ENCODE peak calls at places on chromosomes 16 and 17, in nine cellular contexts. P, L, G, S, M, I, Z, R and A are unnamed samples.

GRCh38 chr17:27595208-27595607 is 35.8 kb upstream of the LGALS9 start:
- DNase-seq in M (no peak), Z (no peak), R (no peak), L (no peak), S (no peak), I (no peak), P (no peak), G (no peak), A (no peak)

GRCh38 chr17:79088266-79088996 is 13.8 kb downstream of the ENGASE start:
- DNase-seq in G (no peak), S (no peak), M (no peak), Z (no peak), P (no peak), L (no peak), R (no peak), I (no peak), A (no peak)

GRCh38 chr17:30921544-30922196 is at the start of gene ADAP2:
- DNase-seq in P (no peak), R (peak), L (no peak), I (peak), Z (peak), S (no peak), M (peak), G (no peak), A (no peak)

GRCh38 chr17:65941500-65941899 is 250.4 kb downstream of the CEP112 start:
- DNase-seq in G (no peak), R (no peak), S (no peak), M (no peak), L (no peak), Z (no peak), I (no peak), P (no peak), A (no peak)

GRCh38 chr17:67448449-67448848 is 71.4 kb downstream of the PITPNC1 start:
- DNase-seq in S (no peak), G (no peak), M (no peak), R (no peak), L (no peak), I (no peak), Z (no peak), P (no peak), A (no peak)

GRCh38 chr17:29140051-29140582 is 40.1 kb downstream of the MYO18A start:
- DNase-seq in S (no peak), P (no peak), R (peak), L (no peak), I (peak), M (peak), Z (peak), G (peak), A (no peak)

GRCh38 chr17:55265434-55266021 is 768 bp downstream of the HLF start:
- DNase-seq in I (no peak), M (no peak), P (no peak), G (no peak), R (no peak), L (no peak), S (no peak), Z (no peak), A (no peak)

GRCh38 chr17:75241143-75241430 is 20.3 kb downstream of the GGA3 start:
- DNase-seq in R (no peak), P (no peak), Z (no peak), S (no peak), L (no peak), G (no peak), M (no peak), I (no peak), A (no peak)

GRCh38 chr17:82458885-82459424 is 414 bp downstream of the NARF start:
- DNase-seq in L (no peak), P (no peak), S (no peak), G (no peak), I (peak), R (peak), M (no peak), Z (peak), A (no peak)

GRCh38 chr17:63450551-63450950 is 4.4 kb upstream of the CYB561 start:
- DNase-seq in P (no peak), S (no peak), L (no peak), G (no peak), I (no peak), R (no peak), Z (no peak), M (no peak), A (no peak)

GRCh38 chr17:83203073-83203471 is 123.7 kb downstream of the METRNL start:
- DNase-seq in G (peak), P (peak), S (no peak), M (peak), Z (peak), L (peak), I (peak), R (no peak), A (peak)

GRCh38 chr17:72534776-72535175 is 414.0 kb downstream of the SOX9 start:
- DNase-seq in Z (no peak), S (no peak), R (no peak), M (no peak), G (no peak), P (no peak), L (no peak), I (no peak), A (no peak)

GRCh38 chr17:9439851-9440250 is 135.8 kb downstream of the STX8 start:
- DNase-seq in I (no peak), G (no peak), L (no peak), P (no peak), R (no peak), S (no peak), Z (no peak), M (no peak), A (no peak)

GRCh38 chr16:30399435-30400186 is 4.4 kb downstream of the ZNF48 start:
- DNase-seq in M (no peak), I (no peak), R (no peak), P (no peak), L (no peak), G (no peak), S (no peak), Z (no peak), A (no peak)

GRCh38 chr16:49521706-49522325 is 148.2 kb downstream of the C16orf78 start:
- DNase-seq in I (no peak), R (no peak), M (no peak), G (no peak), S (no peak), L (no peak), Z (no peak), P (no peak), A (no peak)

GRCh38 chr17:15930426-15930825 is 14.5 kb upstream of the ADORA2B start:
- DNase-seq in R (no peak), L (no peak), Z (no peak), G (no peak), I (no peak), S (no peak), P (no peak), M (no peak), A (no peak)

GRCh38 chr16:760498-761343 is at the start of gene MSLN:
- DNase-seq in M (no peak), R (no peak), Z (no peak), G (no peak), P (peak), I (no peak), S (no peak), L (no peak), A (no peak)

GRCh38 chr17:39867084-39867890 is 715 bp upstream of the ZPBP2 start:
- DNase-seq in S (no peak), M (no peak), G (no peak), I (no peak), R (no peak), P (no peak), Z (no peak), L (no peak), A (no peak)

GRCh38 chr16:23469814-23470213 is 16.8 kb upstream of the COG7 start:
- DNase-seq in S (no peak), I (no peak), L (no peak), Z (no peak), M (no peak), P (no peak), G (peak), R (no peak), A (no peak)

GRCh38 chr16:53769787-53770186 is 65.8 kb downstream of the FTO start:
- DNase-seq in S (no peak), M (no peak), Z (no peak), I (no peak), R (peak), G (no peak), L (no peak), P (no peak), A (no peak)

GRCh38 chr16:53664724-53665345 is 38.8 kb downstream of the RPGRIP1L start:
- DNase-seq in P (no peak), R (peak), Z (no peak), I (no peak), M (no peak), G (peak), L (peak), S (no peak), A (peak)

GRCh38 chr17:48483471-48484131 is 47.2 kb downstream of the HOXB1 start:
- DNase-seq in P (no peak), G (peak), L (peak), R (no peak), Z (peak), M (peak), S (peak), I (no peak), A (peak)

GRCh38 chr16:65757064-65757463 is 609.4 kb upstream of the CDH5 start:
- DNase-seq in L (no peak), G (no peak), R (no peak), S (no peak), Z (no peak), I (no peak), M (no peak), P (no peak), A (no peak)

GRCh38 chr16:68289621-68290329 is 21.0 kb downstream of the SLC7A6OS start:
- DNase-seq in M (no peak), S (no peak), I (no peak), L (peak), G (no peak), P (no peak), Z (peak), R (no peak), A (no peak)

GRCh38 chr17:74831442-74832146 is 28.1 kb downstream of the GRIN2C start:
- DNase-seq in L (no peak), S (no peak), Z (no peak), M (no peak), R (no peak), I (no peak), P (no peak), G (no peak), A (no peak)

GRCh38 chr17:74325743-74326379 is at the start of gene KIF19:
- DNase-seq in G (no peak), S (no peak), M (peak), L (no peak), I (peak), P (no peak), Z (no peak), R (peak), A (no peak)

DNA sequence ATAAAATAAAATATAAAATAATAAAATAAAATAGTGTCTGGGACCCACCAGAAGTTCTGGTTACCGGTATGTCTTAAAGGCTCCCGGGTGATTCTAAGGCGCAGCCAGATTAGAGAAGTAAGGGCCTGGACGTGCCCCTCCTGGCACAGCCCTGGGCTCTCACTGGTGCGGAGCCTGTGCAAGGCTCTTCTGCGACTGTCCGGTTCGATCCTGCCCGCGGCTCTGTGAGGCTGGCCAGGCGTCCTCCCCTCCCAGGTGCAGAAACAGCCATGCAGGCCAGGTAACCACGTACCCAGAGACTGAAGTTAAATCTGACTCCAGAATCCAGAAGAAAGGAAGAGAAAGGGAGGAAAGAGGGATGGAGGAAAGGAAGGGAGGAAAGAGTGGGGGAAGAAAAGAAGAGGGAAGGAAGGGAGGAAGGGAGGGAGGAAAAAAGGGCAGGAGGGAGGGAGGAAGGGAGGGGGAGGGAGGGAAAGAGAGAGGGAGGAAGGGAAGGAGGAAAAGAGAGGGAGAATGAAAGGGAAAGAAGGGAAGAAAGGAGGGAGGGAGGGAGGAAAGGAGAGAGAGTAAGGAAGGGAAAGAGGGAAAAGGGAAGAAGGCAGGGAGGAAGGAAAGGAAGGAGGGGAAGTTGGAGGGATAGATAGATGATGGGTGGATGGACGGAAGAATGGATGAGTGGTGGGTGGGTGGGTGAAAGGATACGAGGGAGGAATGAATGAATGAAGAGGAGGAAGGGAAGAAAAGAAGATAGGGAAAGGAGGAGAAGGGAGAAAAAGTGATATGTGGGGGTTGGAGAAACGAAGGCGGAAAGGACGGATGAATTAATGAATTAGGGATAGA is 42.3 kb downstream of the C16orf82 start:
- DNase-seq in R (no peak), Z (no peak), P (no peak), G (no peak), M (no peak), S (no peak), I (no peak), L (no peak), A (no peak)
- H3K4me3 ChIP-seq in R (peak), Z (no peak), P (peak), G (peak), M (no peak), S (no peak), I (peak), L (peak), A (peak)

DNA sequence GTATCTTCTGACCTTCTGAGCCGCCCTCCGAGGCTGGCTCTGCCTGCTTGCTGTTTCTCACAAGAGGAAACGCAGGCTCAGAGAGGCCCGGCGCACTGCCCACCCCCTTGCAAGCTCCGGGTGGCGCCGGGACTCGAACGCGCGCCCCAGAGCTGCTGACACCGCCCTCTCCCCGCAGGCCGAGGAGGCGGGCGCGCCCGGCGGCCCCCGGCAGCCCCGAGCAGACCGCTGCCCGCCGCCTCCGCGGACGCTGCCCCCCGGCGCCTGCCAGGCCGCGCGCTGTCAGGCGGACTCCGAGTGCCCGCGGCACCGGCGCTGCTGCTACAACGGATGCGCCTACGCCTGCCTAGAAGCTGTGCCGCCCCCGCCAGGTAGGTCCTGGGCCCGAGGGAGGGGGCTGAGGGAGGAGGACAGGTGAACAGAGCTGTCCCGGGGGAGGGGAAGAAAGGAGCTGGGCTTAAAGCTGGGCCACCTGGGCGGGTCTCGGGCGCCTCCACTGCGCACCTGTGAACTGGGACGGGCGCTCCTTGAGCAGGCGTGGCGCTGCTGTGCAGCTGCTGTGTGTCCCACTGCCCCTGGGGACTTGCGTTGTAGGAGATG is 18.2 kb downstream of the WFDC1 start:
- DNase-seq in L (no peak), Z (no peak), S (no peak), I (peak), G (no peak), M (no peak), P (no peak), R (peak), A (no peak)
- H3K4me3 ChIP-seq in L (no peak), Z (no peak), S (no peak), I (peak), G (no peak), M (no peak), P (no peak), R (no peak), A (no peak)

GRCh38 chr16:20074089-20074956 is 633 bp upstream of the GPR139 start:
- DNase-seq in L (no peak), Z (no peak), S (no peak), P (no peak), M (no peak), G (no peak), R (no peak), I (no peak), A (no peak)
- H3K4me3 ChIP-seq in L (no peak), Z (no peak), S (no peak), P (no peak), M (no peak), G (no peak), R (peak), I (no peak), A (no peak)

GRCh38 chr16:4239682-4240175 is 2.2 kb downstream of the SRL start:
- DNase-seq in S (no peak), M (no peak), I (no peak), Z (no peak), R (no peak), L (no peak), G (no peak), P (no peak), A (no peak)
- H3K4me3 ChIP-seq in S (no peak), M (peak), I (no peak), Z (no peak), R (no peak), L (no peak), G (no peak), P (no peak), A (no peak)

GRCh38 chr17:3004150-3004801 is 59.1 kb downstream of the OR1D5 start:
- DNase-seq in M (peak), I (peak), S (peak), Z (peak), R (peak), L (peak), P (peak), G (peak), A (peak)

GRCh38 chr17:3005696-3006095 is 57.7 kb downstream of the OR1D5 start:
- DNase-seq in Z (no peak), P (no peak), G (no peak), M (no peak), I (no peak), R (no peak), S (no peak), L (no peak), A (no peak)

GRCh38 chr17:3003401-3004149 is 59.8 kb downstream of the OR1D5 start:
- DNase-seq in G (no peak), M (peak), Z (peak), P (no peak), S (no peak), R (no peak), L (no peak), I (peak), A (no peak)

GRCh38 chr17:3004925-3005324 is 58.5 kb downstream of the OR1D5 start:
- DNase-seq in G (no peak), P (no peak), I (no peak), M (peak), R (no peak), S (no peak), L (no peak), Z (no peak), A (no peak)

GRCh38 chr17:3002538-3003301 is 60.7 kb downstream of the OR1D5 start:
- DNase-seq in R (no peak), Z (peak), M (no peak), P (no peak), I (peak), L (no peak), G (no peak), S (no peak), A (no peak)
- H3K4me3 ChIP-seq in R (no peak), Z (no peak), M (no peak), P (no peak), I (no peak), L (no peak), G (no peak), S (no peak), A (no peak)

DNA sequence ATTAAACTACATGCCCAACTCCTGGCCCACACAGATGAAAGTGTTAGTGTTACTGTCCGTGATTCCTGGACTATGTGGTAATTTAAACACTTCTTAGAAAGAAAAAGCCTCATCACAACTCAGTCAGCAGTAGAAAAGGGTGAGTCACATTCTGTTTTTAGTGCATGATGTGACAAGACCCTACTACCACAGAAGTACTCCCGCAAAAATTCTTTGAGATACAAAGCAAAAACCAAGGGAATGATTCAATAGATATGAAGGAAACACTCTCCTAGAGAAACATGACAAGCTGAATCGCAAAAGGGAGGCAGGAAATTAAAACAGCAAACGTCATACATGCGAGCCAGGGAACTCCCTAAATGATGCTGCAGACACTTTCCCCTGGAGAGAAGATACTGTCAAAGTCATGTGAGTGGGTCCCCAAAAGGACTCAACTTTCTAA is 14.4 kb downstream of the SNN start:
- DNase-seq in R (no peak), M (no peak), G (peak), Z (no peak), I (no peak), S (peak), P (no peak), L (peak), A (peak)
- H3K4me3 ChIP-seq in R (no peak), M (no peak), G (no peak), Z (no peak), I (no peak), S (no peak), P (no peak), L (no peak), A (no peak)

GRCh38 chr17:46117850-46118696 is 75.2 kb downstream of the KANSL1 start:
- DNase-seq in Z (no peak), L (no peak), S (no peak), I (no peak), M (no peak), R (no peak), G (peak), P (no peak), A (no peak)
- H3K4me3 ChIP-seq in Z (no peak), L (no peak), S (no peak), I (no peak), M (no peak), R (no peak), G (no peak), P (no peak), A (no peak)

DNA sequence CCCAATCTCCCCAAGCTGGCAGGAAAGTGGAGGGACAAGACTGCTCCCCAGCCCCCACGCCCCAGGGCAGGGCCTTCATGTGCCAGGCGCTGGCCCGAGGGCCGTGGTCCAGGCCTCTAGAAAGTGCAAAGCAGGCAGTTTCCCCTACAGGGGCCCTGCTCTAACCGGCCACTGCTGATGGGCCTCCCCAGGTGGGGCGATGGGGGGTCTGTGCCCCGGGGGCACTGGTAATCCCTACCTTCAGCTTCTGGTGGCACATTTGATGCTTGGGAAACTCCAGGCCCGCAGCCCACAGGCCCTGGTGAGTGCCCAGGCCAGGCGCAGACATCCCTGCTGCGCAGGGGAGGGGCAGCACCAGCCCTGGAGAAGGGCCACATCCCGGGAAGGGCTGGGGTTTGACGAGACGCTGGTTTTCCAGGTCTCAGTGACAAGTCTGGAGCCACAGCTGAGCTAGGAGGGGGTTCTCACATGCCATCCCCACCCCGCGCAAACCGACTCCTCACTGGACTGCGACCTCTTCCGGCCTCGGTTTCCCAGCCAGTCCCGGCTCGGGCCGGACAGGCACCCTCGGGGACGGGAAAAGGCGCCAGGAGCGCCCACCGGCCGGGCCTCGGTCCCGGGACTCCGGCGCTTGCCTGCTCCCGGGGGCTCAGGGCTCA is 1.6 kb downstream of the DOC2B start:
- DNase-seq in G (no peak), L (no peak), M (no peak), R (no peak), Z (no peak), P (no peak), S (no peak), I (no peak), A (no peak)
- H3K4me3 ChIP-seq in G (no peak), L (no peak), M (peak), R (peak), Z (no peak), P (no peak), S (no peak), I (peak), A (no peak)